ENCODE peak calls at places on chromosomes 12 and 14, in ten cellular contexts. W is PC-9, Y is endothelial cell of umbilical vein, S is SK-N-SH, X is neural progenitor cell, Q is fibroblast of lung, D is osteoblast, T is MM.1S, B is mesenchymal stem cell, N is trophoblast cell. H is an unnamed sample.

GRCh38 chr12:64181504-64182291 is 40.4 kb downstream of the KICS2 start:
- DNase-seq in W (peak; percentile 58), Y (peak; percentile 87), S (peak; percentile 50), X (peak; percentile 49), Q (peak; percentile 99), D (peak; percentile 77), T (no peak), B (peak; percentile 97), N (peak; percentile 90), H (peak; percentile 64)

GRCh38 chr14:94632305-94632590 is 20.1 kb downstream of the SERPINA3 start:
- DNase-seq in W (no peak), Y (no peak), S (no peak), X (no peak), Q (no peak), D (no peak), T (no peak), B (no peak), N (no peak), H (no peak)

GRCh38 chr12:3490848-3491382 is at the start of gene PRMT8:
- DNase-seq in W (no peak), Y (no peak), S (peak; percentile 83), X (peak; percentile 86), Q (peak; percentile 1), D (peak; percentile 80), T (no peak), B (no peak), N (no peak), H (peak; percentile 26)

GRCh38 chr14:34324363-34324795 is 137.7 kb downstream of the SPTSSA start:
- DNase-seq in W (peak; percentile 9), Y (peak; percentile 37), S (peak; percentile 52), X (peak; percentile 75), Q (peak; percentile 23), D (no peak), T (peak; percentile 11), B (peak; percentile 46), N (peak; percentile 66), H (peak; percentile 67)

GRCh38 chr12:109115758-109116610 is at the start of gene ACACB:
- DNase-seq in W (no peak), Y (no peak), S (peak; percentile 62), X (peak; percentile 25), Q (no peak), D (no peak), T (no peak), B (no peak), N (peak; percentile 54), H (peak; percentile 60)

GRCh38 chr14:99137001-99137700 is 134.8 kb downstream of the BCL11B start:
- DNase-seq in W (no peak), Y (no peak), S (no peak), X (no peak), Q (no peak), D (peak; percentile 22), T (no peak), B (no peak), N (no peak), H (no peak)

GRCh38 chr14:100076630-100077029 is 11.4 kb downstream of the EVL start:
- DNase-seq in W (no peak), Y (no peak), S (no peak), X (no peak), Q (peak; percentile 63), D (peak; percentile 92), T (no peak), B (peak; percentile 80), N (peak; percentile 49), H (peak; percentile 43)

GRCh38 chr14:75361751-75362433 is 65.9 kb upstream of the JDP2 start:
- DNase-seq in W (no peak), Y (no peak), S (no peak), X (no peak), Q (no peak), D (no peak), T (no peak), B (no peak), N (peak; percentile 51), H (no peak)

DNA sequence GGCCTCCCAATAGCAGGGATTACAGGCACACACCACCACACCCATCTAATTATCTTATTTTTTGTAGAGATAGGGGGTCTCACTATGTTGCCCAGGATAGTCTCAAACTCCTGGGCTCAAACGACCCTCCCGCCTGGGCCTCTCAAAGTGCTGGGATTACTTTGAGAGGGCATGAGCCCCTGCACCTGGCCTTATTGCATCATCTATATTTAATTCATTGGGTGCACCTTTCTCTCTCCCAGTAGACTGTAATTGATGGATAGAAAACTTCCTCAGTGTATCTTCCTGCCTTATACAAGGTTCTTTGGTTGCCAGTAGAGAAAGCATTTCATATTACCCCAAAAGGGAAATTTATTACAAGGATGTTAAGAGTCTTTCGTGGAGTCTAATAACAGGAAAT is 8.9 kb upstream of the MORN3 start:
- DNase-seq in W (no peak), Y (no peak), S (no peak), X (no peak), Q (no peak), D (no peak), T (no peak), B (no peak), N (no peak), H (no peak)
- H2AFZ ChIP-seq in W (no peak overlapping the region), Y (no peak overlapping the region), S (no peak overlapping the region), X (peak overlapping the region; percentile 79), Q (no peak overlapping the region), D (no peak overlapping the region), T (no peak overlapping the region), B (no peak overlapping the region), N (no peak overlapping the region), H (no peak overlapping the region)

GRCh38 chr12:46660276-46660675 is 165.5 kb downstream of the SLC38A4 start:
- DNase-seq in W (no peak), Y (peak; percentile 52), S (no peak), X (no peak), Q (peak; percentile 10), D (no peak), T (no peak), B (peak; percentile 43), N (no peak), H (no peak)

GRCh38 chr12:46659844-46660243 is 166.0 kb downstream of the SLC38A4 start:
- DNase-seq in W (no peak), Y (peak; percentile 86), S (no peak), X (no peak), Q (no peak), D (no peak), T (no peak), B (peak; percentile 26), N (no peak), H (no peak)

GRCh38 chr12:46660719-46661118 is 165.1 kb downstream of the SLC38A4 start:
- DNase-seq in W (no peak), Y (no peak), S (no peak), X (no peak), Q (no peak), D (no peak), T (no peak), B (no peak), N (no peak), H (no peak)

GRCh38 chr12:46663297-46663696 is 162.5 kb downstream of the SLC38A4 start:
- DNase-seq in W (no peak), Y (no peak), S (no peak), X (no peak), Q (no peak), D (no peak), T (no peak), B (peak; percentile 6), N (no peak), H (no peak)

GRCh38 chr12:46661161-46661845 is 164.5 kb downstream of the SLC38A4 start:
- DNase-seq in W (peak; percentile 39), Y (peak; percentile 94), S (peak; percentile 39), X (peak; percentile 76), Q (peak; percentile 91), D (peak; percentile 62), T (peak; percentile 82), B (peak; percentile 94), N (peak; percentile 59), H (peak; percentile 75)
- H3K4me1 ChIP-seq in W (peaks cover 53% of the 10 kb centered on the region), Y (peaks cover 59% of the 10 kb centered on the region), S (peaks cover 56% of the 10 kb centered on the region), X (peaks cover 38% of the 10 kb centered on the region), Q (peaks cover 42% of the 10 kb centered on the region), D (peaks cover 72% of the 10 kb centered on the region), T (peaks cover 34% of the 10 kb centered on the region), B (peaks cover 3% of the 10 kb centered on the region), N (peaks cover 6% of the 10 kb centered on the region), H (peaks cover 20% of the 10 kb centered on the region)

GRCh38 chr12:53645191-53645590 is 19.0 kb upstream of the ATF7 start:
- DNase-seq in W (no peak), Y (no peak), S (no peak), X (no peak), Q (peak; percentile 83), D (no peak), T (no peak), B (peak; percentile 43), N (no peak), H (no peak)

GRCh38 chr12:53643232-53643992 is 17.2 kb upstream of the ATF7 start:
- DNase-seq in W (no peak), Y (no peak), S (no peak), X (no peak), Q (no peak), D (no peak), T (no peak), B (no peak), N (no peak), H (no peak)

DNA sequence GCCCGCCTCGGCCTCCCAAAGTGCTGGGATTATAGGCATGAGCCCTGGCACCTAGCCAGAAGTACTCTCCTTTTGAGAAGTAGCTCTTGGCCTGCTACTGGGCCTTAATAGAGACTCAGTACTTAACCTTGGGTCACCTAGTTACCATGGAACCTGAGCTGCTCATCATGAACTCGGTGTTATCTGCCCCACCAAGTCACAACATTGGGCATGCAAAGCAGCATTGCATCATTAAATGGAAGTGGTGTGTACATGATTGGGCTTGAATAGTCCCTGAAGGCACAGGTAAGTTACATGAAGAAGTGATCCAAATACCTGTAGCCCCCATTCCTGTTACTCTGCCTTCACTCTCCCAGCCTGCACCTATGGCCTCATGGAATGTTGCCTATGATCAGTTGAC is 18.0 kb upstream of the ATF7 start:
- DNase-seq in W (no peak), Y (no peak), S (no peak), X (no peak), Q (no peak), D (no peak), T (no peak), B (no peak), N (no peak), H (no peak)
- H3K4me2 ChIP-seq in W (no peak overlapping the region), Y (no peak overlapping the region), S (no peak overlapping the region), X (no peak overlapping the region), Q (no peak overlapping the region), D (no peak overlapping the region), T (no peak overlapping the region), B (no peak overlapping the region), N (no peak overlapping the region), H (no peak overlapping the region)

GRCh38 chr12:53961025-53961761 is 6.5 kb downstream of the HOXC12 start:
- DNase-seq in W (no peak), Y (no peak), S (peak; percentile 80), X (peak; percentile 69), Q (no peak), D (peak; percentile 87), T (no peak), B (no peak), N (no peak), H (no peak)
- H2AFZ ChIP-seq in W (no peak overlapping the region), Y (no peak overlapping the region), S (no peak overlapping the region), X (no peak overlapping the region), Q (no peak overlapping the region), D (no peak overlapping the region), T (no peak overlapping the region), B (no peak overlapping the region), N (no peak overlapping the region), H (peak overlapping the region; percentile 31)

DNA sequence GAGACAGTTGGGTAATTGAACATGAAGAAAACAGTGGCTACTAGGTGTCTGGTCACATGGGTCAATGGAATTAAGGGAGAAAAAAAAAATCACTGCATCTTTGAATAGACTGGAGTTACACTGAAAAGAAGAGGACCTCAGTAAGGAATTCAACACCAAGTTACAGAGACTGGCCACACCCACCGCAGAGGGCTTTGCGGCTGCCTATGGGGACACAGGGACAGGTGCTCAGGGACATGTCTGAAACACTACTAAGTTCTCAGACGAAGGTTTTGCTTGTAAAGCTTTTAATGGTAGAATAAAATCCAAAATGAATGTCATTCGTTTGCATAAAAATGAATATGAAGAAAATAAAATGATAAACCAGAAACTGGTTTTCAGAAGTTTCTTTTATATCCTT is 93.8 kb downstream of the STXBP6 start:
- DNase-seq in W (no peak), Y (no peak), S (no peak), X (peak; percentile 42), Q (no peak), D (no peak), T (no peak), B (no peak), N (no peak), H (no peak)
- H3K4me1 ChIP-seq in W (no peaks in the 10 kb centered on the region), Y (no peaks in the 10 kb centered on the region), S (no peaks in the 10 kb centered on the region), X (peaks cover 10% of the 10 kb centered on the region), Q (peaks cover 4% of the 10 kb centered on the region), D (no peaks in the 10 kb centered on the region), T (peaks cover 13% of the 10 kb centered on the region), B (no peaks in the 10 kb centered on the region), N (no peaks in the 10 kb centered on the region), H (peaks cover 28% of the 10 kb centered on the region)

H was measured in hepatocyte.